ENCODE peak calls at places on chromosomes 1 and 21, in four cellular contexts. N is small intestine, V is retina, Q is MM.1S. L is an unnamed sample.

GRCh38 chr1:215539803-215540575 is 27.1 kb upstream of the KCTD3 start:
- DNase-seq in V (no peak), Q (no peak), N (peak), L (no peak)

GRCh38 chr1:231139659-231140650 is 21.9 kb upstream of the TRIM67 start:
- DNase-seq in Q (no peak), V (no peak), N (no peak), L (no peak)

GRCh38 chr1:203467550-203467921 is 8.1 kb upstream of the PRELP start:
- DNase-seq in N (no peak), V (peak), Q (no peak), L (no peak)

GRCh38 chr1:168235548-168235885 is 9.7 kb downstream of the SFT2D2 start:
- DNase-seq in N (no peak), V (no peak), Q (no peak), L (no peak)

GRCh38 chr21:42564561-42564971 is 50.9 kb downstream of the SLC37A1 start:
- DNase-seq in Q (no peak), N (no peak), V (no peak), L (no peak)

GRCh38 chr1:240149488-240150094 is 57.9 kb downstream of the FMN2 start:
- DNase-seq in N (peak), V (peak), Q (peak), L (no peak)

GRCh38 chr1:221858758-221859157 is 116.9 kb upstream of the DUSP10 start:
- DNase-seq in Q (no peak), V (peak), N (no peak), L (no peak)

GRCh38 chr1:248622491-248623106 is 12.3 kb downstream of the OR2T11 start:
- DNase-seq in N (peak), Q (peak), V (no peak), L (no peak)